ENCODE peak calls at places on chromosomes 16 and 17, in four cellular contexts. A is lower leg skin, T is uterus, W is mammary epithelial cell. C is an unnamed sample.

GRCh38 chr16:84156342-84156784 is 11.3 kb downstream of the DNAAF1 start:
- DNase-seq in W (peak), T (no peak), A (no peak), C (no peak)

GRCh38 chr17:39739885-39740356 is 2.2 kb downstream of the GRB7 start:
- DNase-seq in A (no peak), T (no peak), W (peak), C (no peak)

GRCh38 chr17:76791053-76791980 is 53.4 kb downstream of the MFSD11 start:
- DNase-seq in A (no peak), T (peak), W (peak), C (no peak)

GRCh38 chr16:57260294-57260929 is 15.4 kb downstream of the ARL2BP start:
- DNase-seq in W (peak), A (no peak), T (no peak), C (peak)

GRCh38 chr17:70563301-70563820 is 394.0 kb downstream of the KCNJ2 start:
- DNase-seq in W (no peak), T (no peak), A (no peak), C (no peak)

GRCh38 chr16:1936945-1937479 is 6.0 kb downstream of the MSRB1 start:
- DNase-seq in W (no peak), A (no peak), T (no peak), C (no peak)

GRCh38 chr17:45870342-45870974 is 23.9 kb upstream of the MAPT start:
- DNase-seq in W (no peak), T (no peak), A (no peak), C (no peak)

GRCh38 chr17:7634384-7634783 is 4.4 kb downstream of the SHBG start:
- DNase-seq in W (no peak), A (no peak), T (no peak), C (no peak)

GRCh38 chr16:81445143-81445922 is 725 bp downstream of the CMIP start:
- DNase-seq in W (peak), T (no peak), A (peak), C (no peak)

GRCh38 chr17:67478266-67479118 is 101.4 kb downstream of the PITPNC1 start:
- DNase-seq in W (no peak), T (no peak), A (no peak), C (no peak)

GRCh38 chr17:19248149-19248922 is 11.2 kb downstream of the EPN2 start:
- DNase-seq in T (no peak), A (peak), W (peak), C (no peak)

GRCh38 chr17:83076930-83077329 is 2.5 kb upstream of the METRNL start:
- DNase-seq in W (no peak), T (no peak), A (no peak), C (no peak)

GRCh38 chr16:11572301-11572995 is 14.3 kb downstream of the LITAF start:
- DNase-seq in T (no peak), W (no peak), A (no peak), C (peak)

GRCh38 chr17:5971969-5972368 is 98.2 kb upstream of the WSCD1 start:
- DNase-seq in W (no peak), A (no peak), T (no peak), C (no peak)

GRCh38 chr17:5794881-5795486 is 210.7 kb upstream of the NLRP1 start:
- DNase-seq in A (no peak), T (no peak), W (no peak), C (no peak)

GRCh38 chr17:63946440-63947363 is 14.6 kb upstream of the CD79B start:
- DNase-seq in W (no peak), T (no peak), A (no peak), C (no peak)

GRCh38 chr16:27639588-27640276 is 89.8 kb downstream of the KATNIP start:
- DNase-seq in W (peak), T (no peak), A (no peak), C (no peak)

GRCh38 chr16:23496826-23497542 is 13.3 kb downstream of the GGA2 start:
- DNase-seq in A (peak), W (peak), T (peak), C (no peak)

GRCh38 chr17:82010575-82011525 is 11.8 kb downstream of the CENPX start:
- DNase-seq in A (no peak), T (no peak), W (no peak), C (no peak)

GRCh38 chr16:85384831-85385462 is 228.2 kb upstream of the GSE1 start:
- DNase-seq in W (peak), T (no peak), A (no peak), C (no peak)

GRCh38 chr17:38742431-38743308 is 5.5 kb downstream of the PCGF2 start:
- DNase-seq in T (peak), W (peak), A (peak), C (peak)

GRCh38 chr17:8857919-8858318 is 9.6 kb downstream of the PIK3R6 start:
- DNase-seq in W (peak), T (no peak), A (no peak), C (no peak)

GRCh38 chr17:67525239-67526135 is 148.4 kb downstream of the PITPNC1 start:
- DNase-seq in A (no peak), T (no peak), W (no peak), C (no peak)

GRCh38 chr16:705748-706188 is at the start of gene FBXL16:
- DNase-seq in W (no peak), T (no peak), A (no peak), C (no peak)

GRCh38 chr16:11349599-11350276 is 4.5 kb downstream of the RMI2 start:
- DNase-seq in A (peak), W (peak), T (peak), C (peak)

GRCh38 chr16:67989322-67990017 is 9.2 kb upstream of the DPEP3 start:
- DNase-seq in W (no peak), A (no peak), T (no peak), C (no peak)

GRCh38 chr17:13537211-13537610 is 64.5 kb downstream of the HS3ST3A1 start:
- DNase-seq in A (no peak), T (no peak), W (no peak), C (no peak)

GRCh38 chr17:64572682-64573154 is 65.9 kb downstream of the CEP95 start:
- DNase-seq in W (no peak), T (no peak), A (no peak), C (no peak)

GRCh38 chr16:85539084-85539483 is 74.0 kb upstream of the GSE1 start:
- DNase-seq in T (no peak), A (no peak), W (no peak), C (no peak)

GRCh38 chr16:6918661-6919060 is 414.0 kb upstream of the RBFOX1 start:
- DNase-seq in A (no peak), W (no peak), T (no peak), C (no peak)

GRCh38 chr16:85151603-85152413 is 39.5 kb upstream of the CIBAR2 start:
- DNase-seq in W (peak), T (peak), A (peak), C (peak)

GRCh38 chr17:78369791-78370381 is 8.6 kb upstream of the PGS1 start:
- DNase-seq in T (no peak), W (no peak), A (no peak), C (no peak)

GRCh38 chr16:28277537-28278388 is 14.6 kb upstream of the SBK1 start:
- DNase-seq in T (peak), A (peak), W (peak), C (peak)

GRCh38 chr16:69514366-69514765 is 51.4 kb upstream of the NFAT5 start:
- DNase-seq in T (no peak), A (no peak), W (peak), C (no peak)

GRCh38 chr17:68433911-68434503 is 23.3 kb downstream of the WIPI1 start:
- DNase-seq in W (no peak), T (no peak), A (no peak), C (no peak)

GRCh38 chr17:64399071-64399766 is 8.6 kb upstream of the PECAM1 start:
- DNase-seq in A (no peak), W (peak), T (no peak), C (no peak)

GRCh38 chr16:77191259-77191969 is 424 bp downstream of the MON1B start:
- DNase-seq in W (no peak), A (no peak), T (peak), C (no peak)

GRCh38 chr16:71900336-71900735 is 5.0 kb downstream of the IST1 start:
- DNase-seq in W (no peak), T (no peak), A (no peak), C (no peak)

GRCh38 chr17:9115446-9116265 is 94.3 kb downstream of the NTN1 start:
- DNase-seq in A (peak), W (no peak), T (peak), C (peak)

GRCh38 chr16:56234737-56235136 is 43.4 kb downstream of the GNAO1 start:
- DNase-seq in T (no peak), A (no peak), W (no peak), C (no peak)
- H3K4me3 ChIP-seq in T (no peak), A (no peak), W (no peak), C (no peak)

DNA sequence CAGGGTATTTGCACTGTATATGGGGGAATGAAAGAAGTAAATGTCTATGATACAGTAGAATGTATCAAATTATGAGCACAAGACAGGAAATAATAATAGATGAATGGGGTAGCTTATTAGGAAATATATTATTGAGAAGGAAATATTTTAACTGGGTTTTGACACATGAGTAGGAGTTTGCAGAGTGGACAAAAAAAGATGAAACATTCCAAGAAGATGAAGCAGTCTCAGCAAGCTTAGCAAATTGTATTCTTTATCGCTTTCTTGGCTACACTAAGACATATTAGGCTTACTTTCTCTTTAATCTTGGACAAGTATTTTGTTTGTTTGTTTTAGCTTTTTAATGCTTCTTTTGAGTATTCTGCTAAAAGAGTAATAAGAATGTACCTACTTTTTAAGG is 1.3 kb upstream of the KRTAP4-9 start:
- DNase-seq in A (no peak), W (no peak), T (no peak), C (no peak)
- TF ChIP-seq CTCF in A (no peak), W (no peak), T (no peak), C (no peak)

GRCh38 chr17:44170135-44170498 is 387 bp upstream of the ASB16 start:
- DNase-seq in W (no peak), T (no peak), A (no peak), C (no peak)
- H3K4me3 ChIP-seq in W (no peak), T (no peak), A (no peak), C (peak)

DNA sequence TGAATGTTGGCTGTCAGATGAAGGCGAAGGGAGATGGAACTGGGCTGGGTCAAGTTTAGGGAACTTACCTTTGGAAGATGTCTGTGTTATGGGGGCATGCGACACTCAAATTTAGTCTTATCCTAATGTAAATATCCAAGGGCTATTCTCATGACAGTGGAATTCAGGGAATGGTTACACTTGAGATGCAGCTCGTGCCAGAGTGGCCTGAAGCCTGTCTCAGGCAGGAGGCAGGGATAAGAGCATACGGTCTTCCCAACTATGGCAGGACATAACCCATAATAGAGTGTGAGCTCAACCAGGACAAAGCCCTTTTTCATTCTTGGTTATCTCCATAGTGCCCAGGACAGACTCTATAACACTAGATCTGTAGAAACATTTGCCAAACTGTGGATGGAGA is 393.3 kb upstream of the CDH11 start:
- DNase-seq in T (no peak), A (no peak), W (no peak), C (no peak)
- TF ChIP-seq CTCF in T (no peak), A (no peak), W (no peak), C (no peak)

GRCh38 chr16:88431651-88432050 is 21.4 kb upstream of the ZFPM1 start:
- DNase-seq in W (no peak), A (no peak), T (no peak), C (no peak)

GRCh38 chr16:88432174-88432573 is 20.9 kb upstream of the ZFPM1 start:
- DNase-seq in W (no peak), A (no peak), T (no peak), C (no peak)

GRCh38 chr16:88430185-88430523 is 22.9 kb upstream of the ZFPM1 start:
- DNase-seq in A (no peak), W (no peak), T (no peak), C (no peak)

GRCh38 chr16:88429387-88430184 is 23.5 kb upstream of the ZFPM1 start:
- DNase-seq in T (no peak), A (no peak), W (no peak), C (no peak)

DNA sequence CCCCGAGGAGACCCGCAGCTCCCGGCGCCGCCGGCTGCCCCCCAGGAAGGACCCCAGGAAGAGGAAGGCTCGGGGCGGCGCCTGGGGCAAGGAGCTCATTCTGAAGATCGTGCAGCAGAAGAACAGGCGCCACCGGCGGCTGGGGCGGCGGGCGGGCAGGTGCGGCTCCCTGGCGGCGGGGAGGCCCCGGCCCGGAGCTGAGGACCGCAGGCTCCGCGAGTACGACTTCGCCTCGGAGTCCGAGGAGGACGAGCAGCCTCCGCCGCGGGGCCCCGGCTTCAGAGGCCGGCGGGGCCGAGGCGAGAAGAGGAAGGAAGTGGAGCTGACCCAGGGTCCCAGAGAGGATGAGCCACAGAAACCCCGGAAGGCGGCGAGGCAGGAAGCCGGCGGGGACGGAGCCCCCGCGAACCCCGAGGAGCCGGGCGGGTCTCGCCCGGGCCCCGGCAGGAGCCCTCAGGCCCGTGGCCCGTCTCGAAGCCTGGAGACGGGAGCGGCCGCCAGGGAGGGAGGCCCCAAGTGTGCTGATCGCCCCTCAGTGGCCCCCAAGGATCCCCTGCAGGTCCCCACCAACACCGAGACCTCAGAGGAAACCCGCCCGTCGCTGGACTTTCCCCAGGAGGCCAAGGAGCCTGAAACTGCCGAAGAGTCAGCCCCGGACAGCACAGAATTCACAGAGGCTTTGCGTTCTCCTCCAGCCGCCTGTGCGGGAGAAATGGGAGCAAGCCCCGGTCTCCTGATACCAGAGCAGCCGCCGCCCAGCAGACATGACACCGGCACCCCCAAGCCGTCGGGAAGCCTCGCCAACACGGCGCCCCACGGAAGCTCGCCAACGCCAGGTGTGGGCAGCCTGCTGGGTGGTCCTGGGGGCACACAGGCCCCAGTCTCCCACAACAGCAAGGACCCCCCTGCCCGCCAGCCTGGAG is 22.3 kb upstream of the ZFPM1 start:
- DNase-seq in W (no peak), A (no peak), T (no peak), C (no peak)
- H3K4me3 ChIP-seq in W (no peak), A (peak), T (peak), C (peak)

DNA sequence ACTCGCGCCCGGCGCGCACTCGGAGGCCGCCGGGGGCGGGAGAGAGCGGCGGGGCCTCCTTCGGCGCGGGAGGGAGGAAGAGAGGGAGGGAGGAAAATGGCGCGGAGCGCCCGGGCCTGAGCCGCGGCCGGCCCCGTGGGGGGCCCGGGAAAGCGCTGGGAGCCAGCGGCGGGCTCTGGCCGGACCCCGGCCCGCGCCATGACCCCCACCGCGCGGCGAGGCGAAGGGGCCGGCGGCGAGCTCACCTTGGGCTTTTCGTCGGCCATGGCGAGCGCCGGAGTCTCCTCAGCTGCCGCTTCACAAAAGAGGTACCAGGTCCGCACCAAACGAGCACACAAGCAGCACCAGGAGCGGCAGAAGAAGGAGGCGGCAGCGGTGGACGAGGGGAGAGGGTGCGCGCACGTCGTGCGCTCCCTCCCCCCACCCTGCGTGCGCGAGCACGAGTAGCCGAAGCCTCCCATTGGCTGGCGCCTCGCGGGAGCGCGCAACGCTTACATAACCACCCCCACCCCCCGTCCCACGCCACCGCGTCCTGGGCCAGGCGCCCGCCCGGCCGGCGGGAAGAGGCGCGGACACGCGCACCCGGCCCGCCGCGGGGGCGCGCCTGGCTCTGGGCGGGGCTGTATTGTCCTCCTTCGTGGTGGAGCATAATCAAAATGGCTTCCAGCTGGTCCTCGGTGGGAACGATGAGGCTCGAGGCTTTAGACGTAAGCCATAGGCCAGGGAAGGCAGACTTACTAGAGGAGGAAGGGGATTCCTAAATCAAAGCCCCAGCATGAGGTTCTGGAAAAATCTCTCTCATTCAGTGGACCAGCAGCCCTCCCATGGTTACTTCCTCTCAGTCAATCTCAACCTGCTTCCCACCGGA is at the start of gene SUMO2:
- DNase-seq in T (peak), A (peak), W (peak), C (peak)
- TF ChIP-seq CTCF in T (no peak), A (no peak), W (peak), C (no peak)

DNA sequence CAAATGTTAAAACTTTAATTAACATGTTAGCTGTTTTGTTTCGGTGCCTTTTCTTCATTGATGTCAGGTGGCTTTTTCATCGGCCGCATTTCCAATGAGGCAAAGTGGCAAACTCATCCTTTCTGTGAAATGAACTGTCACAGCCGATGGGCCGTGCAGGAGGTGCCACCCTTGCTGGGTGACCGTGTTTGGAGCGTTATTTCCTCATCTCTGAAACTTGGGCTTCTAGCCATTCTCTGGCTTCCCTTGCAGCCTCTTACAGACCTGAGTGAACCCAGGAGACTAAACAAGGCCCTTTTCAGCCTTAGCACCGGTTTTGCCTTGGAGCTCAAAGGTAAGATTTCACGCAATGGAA is 42.2 kb upstream of the PRSS54 start:
- DNase-seq in T (no peak), A (no peak), W (no peak), C (no peak)
- H3K4me3 ChIP-seq in T (no peak), A (no peak), W (no peak), C (peak)

GRCh38 chr16:50546125-50546524 is 2.1 kb upstream of the NKD1 start:
- DNase-seq in T (no peak), A (no peak), W (no peak), C (no peak)

GRCh38 chr16:50548659-50549560 is 714 bp downstream of the NKD1 start:
- DNase-seq in A (no peak), T (peak), W (peak), C (no peak)

GRCh38 chr16:50547944-50548658 is at the start of gene NKD1:
- DNase-seq in A (peak), W (peak), T (peak), C (no peak)

GRCh38 chr16:50549561-50549915 is 1.3 kb downstream of the NKD1 start:
- DNase-seq in T (no peak), W (no peak), A (no peak), C (no peak)

GRCh38 chr16:50547340-50547865 is 793 bp upstream of the NKD1 start:
- DNase-seq in T (peak), A (no peak), W (no peak), C (no peak)
- TF ChIP-seq CTCF in T (peak), A (peak), W (no peak), C (peak)

DNA sequence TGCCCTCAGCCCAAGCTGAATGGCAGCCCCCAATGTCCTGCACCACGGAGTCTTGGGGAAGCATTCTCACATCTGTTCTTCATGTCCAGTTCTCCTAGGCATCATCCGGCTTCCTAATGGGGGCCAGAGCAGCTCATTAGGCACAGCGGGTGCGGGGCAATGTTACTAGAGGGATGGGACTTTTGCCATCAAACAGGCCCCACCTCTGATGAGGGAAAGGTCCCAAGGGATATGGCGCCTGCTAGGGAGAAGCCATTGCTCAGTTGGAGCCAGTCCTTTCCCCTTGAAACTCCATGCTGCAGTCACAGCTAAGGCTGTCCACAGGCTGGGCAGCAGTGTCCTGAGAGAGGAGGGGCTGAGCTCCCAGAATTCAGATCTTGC is 1.7 kb upstream of the DPH1 start:
- DNase-seq in A (no peak), T (no peak), W (no peak), C (no peak)
- H3K4me3 ChIP-seq in A (no peak), T (no peak), W (no peak), C (no peak)

C was measured in ascending aorta.